ENCODE peak calls at places on chromosome 6, in ten cellular contexts. One of them, this sample, is unnamed.

GRCh38 chr6:36907781-36908180 is 22.0 kb downstream of the C6orf89 start:
- DNase-seq in choroid plexus epithelial cell: peak; percentile 51
- DNase-seq in pancreas: peak; percentile 68
- DNase-seq in cardiac fibroblast: peak; percentile 68
- DNase-seq in H9: no peak
- DNase-seq in heart left ventricle: peak; percentile 66
- DNase-seq in osteoblast: no peak
- DNase-seq in CD8-positive, alpha-beta T cell: no peak
- DNase-seq in GM20000: no peak
- DNase-seq in colonic mucosa: no peak
- DNase-seq in this sample: no peak

GRCh38 chr6:131269565-131270391 is 134.5 kb downstream of the AKAP7 start:
- DNase-seq in heart left ventricle: no peak
- DNase-seq in cardiac fibroblast: no peak
- DNase-seq in CD8-positive, alpha-beta T cell: no peak
- DNase-seq in choroid plexus epithelial cell: no peak
- DNase-seq in osteoblast: no peak
- DNase-seq in H9: no peak
- DNase-seq in pancreas: no peak
- DNase-seq in GM20000: no peak
- DNase-seq in colonic mucosa: no peak
- DNase-seq in this sample: no peak

GRCh38 chr6:42781546-42781810 is 374 bp upstream of the BICRAL start:
- DNase-seq in CD8-positive, alpha-beta T cell: peak; percentile 43
- DNase-seq in GM20000: peak; percentile 45
- DNase-seq in colonic mucosa: no peak
- DNase-seq in heart left ventricle: no peak
- DNase-seq in choroid plexus epithelial cell: peak; percentile 38
- DNase-seq in H9: no peak
- DNase-seq in pancreas: no peak
- DNase-seq in osteoblast: no peak
- DNase-seq in cardiac fibroblast: peak; percentile 37
- DNase-seq in this sample: no peak

GRCh38 chr6:107064579-107065065 is 36.6 kb downstream of the MTRES1 start:
- DNase-seq in GM20000: no peak
- DNase-seq in heart left ventricle: no peak
- DNase-seq in osteoblast: peak; percentile 92
- DNase-seq in choroid plexus epithelial cell: peak; percentile 89
- DNase-seq in colonic mucosa: peak; percentile 25
- DNase-seq in CD8-positive, alpha-beta T cell: no peak
- DNase-seq in H9: no peak
- DNase-seq in pancreas: no peak
- DNase-seq in cardiac fibroblast: peak; percentile 78
- DNase-seq in this sample: peak; percentile 53

GRCh38 chr6:166715065-166715464 is 88.0 kb upstream of the RPS6KA2 start:
- DNase-seq in pancreas: no peak
- DNase-seq in GM20000: no peak
- DNase-seq in choroid plexus epithelial cell: no peak
- DNase-seq in cardiac fibroblast: no peak
- DNase-seq in colonic mucosa: no peak
- DNase-seq in H9: peak; percentile 47
- DNase-seq in heart left ventricle: no peak
- DNase-seq in CD8-positive, alpha-beta T cell: no peak
- DNase-seq in osteoblast: peak; percentile 52
- DNase-seq in this sample: no peak

GRCh38 chr6:17870302-17871168 is 116.9 kb downstream of the KIF13A start:
- DNase-seq in choroid plexus epithelial cell: no peak
- DNase-seq in heart left ventricle: no peak
- DNase-seq in H9: no peak
- DNase-seq in pancreas: no peak
- DNase-seq in osteoblast: no peak
- DNase-seq in CD8-positive, alpha-beta T cell: no peak
- DNase-seq in cardiac fibroblast: no peak
- DNase-seq in GM20000: no peak
- DNase-seq in colonic mucosa: no peak
- DNase-seq in this sample: no peak

GRCh38 chr6:100454571-100455229 is 10.0 kb downstream of the SIM1 start:
- DNase-seq in choroid plexus epithelial cell: no peak
- DNase-seq in colonic mucosa: no peak
- DNase-seq in cardiac fibroblast: peak; percentile 29
- DNase-seq in pancreas: no peak
- DNase-seq in CD8-positive, alpha-beta T cell: no peak
- DNase-seq in H9: no peak
- DNase-seq in osteoblast: peak; percentile 70
- DNase-seq in heart left ventricle: no peak
- DNase-seq in GM20000: no peak
- DNase-seq in this sample: no peak

GRCh38 chr6:105170066-105170465 is 9.7 kb downstream of the POPDC3 start:
- DNase-seq in H9: no peak
- DNase-seq in CD8-positive, alpha-beta T cell: no peak
- DNase-seq in GM20000: no peak
- DNase-seq in choroid plexus epithelial cell: peak; percentile 50
- DNase-seq in heart left ventricle: no peak
- DNase-seq in osteoblast: peak; percentile 65
- DNase-seq in colonic mucosa: no peak
- DNase-seq in cardiac fibroblast: peak; percentile 36
- DNase-seq in pancreas: no peak
- DNase-seq in this sample: no peak

GRCh38 chr6:104955491-104955890 is 1.4 kb upstream of the LIN28B start:
- DNase-seq in pancreas: no peak
- DNase-seq in osteoblast: no peak
- DNase-seq in heart left ventricle: no peak
- DNase-seq in H9: peak; percentile 52
- DNase-seq in colonic mucosa: no peak
- DNase-seq in GM20000: no peak
- DNase-seq in cardiac fibroblast: no peak
- DNase-seq in CD8-positive, alpha-beta T cell: no peak
- DNase-seq in choroid plexus epithelial cell: no peak
- DNase-seq in this sample: no peak

GRCh38 chr6:19866900-19867627 is 29.9 kb downstream of the ID4 start:
- DNase-seq in GM20000: no peak
- DNase-seq in CD8-positive, alpha-beta T cell: no peak
- DNase-seq in H9: no peak
- DNase-seq in osteoblast: no peak
- DNase-seq in cardiac fibroblast: peak; percentile 47
- DNase-seq in heart left ventricle: no peak
- DNase-seq in pancreas: no peak
- DNase-seq in colonic mucosa: no peak
- DNase-seq in choroid plexus epithelial cell: peak; percentile 82
- DNase-seq in this sample: peak; percentile 35

GRCh38 chr6:36916159-36916558 is 30.4 kb downstream of the C6orf89 start:
- DNase-seq in heart left ventricle: no peak
- DNase-seq in GM20000: no peak
- DNase-seq in CD8-positive, alpha-beta T cell: no peak
- DNase-seq in pancreas: no peak
- DNase-seq in osteoblast: no peak
- DNase-seq in H9: no peak
- DNase-seq in choroid plexus epithelial cell: no peak
- DNase-seq in cardiac fibroblast: no peak
- DNase-seq in colonic mucosa: no peak
- DNase-seq in this sample: no peak

GRCh38 chr6:36954262-36954931 is at the start of gene PI16:
- DNase-seq in osteoblast: peak; percentile 78
- DNase-seq in GM20000: no peak
- DNase-seq in CD8-positive, alpha-beta T cell: no peak
- DNase-seq in colonic mucosa: no peak
- DNase-seq in heart left ventricle: no peak
- DNase-seq in cardiac fibroblast: no peak
- DNase-seq in choroid plexus epithelial cell: no peak
- DNase-seq in pancreas: no peak
- DNase-seq in H9: no peak
- DNase-seq in this sample: no peak

GRCh38 chr6:42165016-42165415 is 8.1 kb upstream of the GUCA1A start:
- DNase-seq in GM20000: no peak
- DNase-seq in CD8-positive, alpha-beta T cell: no peak
- DNase-seq in osteoblast: peak; percentile 90
- DNase-seq in pancreas: no peak
- DNase-seq in cardiac fibroblast: peak; percentile 32
- DNase-seq in colonic mucosa: no peak
- DNase-seq in choroid plexus epithelial cell: no peak
- DNase-seq in heart left ventricle: no peak
- DNase-seq in H9: no peak
- DNase-seq in this sample: no peak

GRCh38 chr6:10759312-10759839 is 11.8 kb downstream of the TMEM14B start:
- DNase-seq in osteoblast: no peak
- DNase-seq in H9: no peak
- DNase-seq in GM20000: peak; percentile 18
- DNase-seq in pancreas: no peak
- DNase-seq in colonic mucosa: no peak
- DNase-seq in CD8-positive, alpha-beta T cell: no peak
- DNase-seq in heart left ventricle: no peak
- DNase-seq in choroid plexus epithelial cell: peak; percentile 97
- DNase-seq in cardiac fibroblast: peak; percentile 98
- DNase-seq in this sample: peak; percentile 92
- TF ChIP-seq CTCF in osteoblast: peak; percentile 61
- TF ChIP-seq CTCF in H9: peak; percentile 67
- TF ChIP-seq CTCF in GM20000: peak; percentile 11
- TF ChIP-seq CTCF in pancreas: no peak
- TF ChIP-seq CTCF in colonic mucosa: no peak
- TF ChIP-seq CTCF in CD8-positive, alpha-beta T cell: peak; percentile 48
- TF ChIP-seq CTCF in heart left ventricle: peak; percentile 25
- TF ChIP-seq CTCF in choroid plexus epithelial cell: peak; percentile 73
- TF ChIP-seq CTCF in cardiac fibroblast: peak; percentile 62
- TF ChIP-seq CTCF in this sample: peak; percentile 51

DNA sequence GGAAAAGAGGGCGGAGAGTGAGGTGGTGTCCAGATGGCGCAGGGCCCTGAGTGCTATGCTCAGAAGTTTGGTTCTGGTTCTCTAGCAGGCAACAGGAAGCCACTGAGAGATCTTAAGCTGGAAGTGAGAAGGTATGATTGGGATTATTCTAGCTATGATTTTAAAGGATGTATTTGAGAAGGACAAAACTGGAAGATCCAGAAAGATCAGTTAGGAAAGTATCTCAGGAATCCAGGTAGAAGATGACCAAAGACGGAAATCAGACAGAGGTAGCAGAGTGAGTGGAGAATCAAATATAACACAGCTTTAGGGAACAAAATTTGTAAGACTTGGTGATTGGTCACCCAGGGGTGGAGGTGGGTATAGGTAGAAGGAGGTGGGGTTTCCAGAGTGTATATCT is 5.8 kb downstream of the SYNE1 start:
- DNase-seq in pancreas: no peak
- DNase-seq in cardiac fibroblast: no peak
- DNase-seq in heart left ventricle: no peak
- DNase-seq in GM20000: no peak
- DNase-seq in colonic mucosa: no peak
- DNase-seq in choroid plexus epithelial cell: no peak
- DNase-seq in H9: no peak
- DNase-seq in CD8-positive, alpha-beta T cell: no peak
- DNase-seq in osteoblast: no peak
- DNase-seq in this sample: no peak
- TF ChIP-seq CTCF in pancreas: no peak
- TF ChIP-seq CTCF in cardiac fibroblast: no peak
- TF ChIP-seq CTCF in heart left ventricle: no peak
- TF ChIP-seq CTCF in GM20000: no peak
- TF ChIP-seq CTCF in colonic mucosa: no peak
- TF ChIP-seq CTCF in choroid plexus epithelial cell: no peak
- TF ChIP-seq CTCF in H9: no peak
- TF ChIP-seq CTCF in CD8-positive, alpha-beta T cell: no peak
- TF ChIP-seq CTCF in osteoblast: no peak
- TF ChIP-seq CTCF in this sample: no peak

GRCh38 chr6:118260833-118261232 is 287.3 kb upstream of the PLN start:
- DNase-seq in heart left ventricle: no peak
- DNase-seq in cardiac fibroblast: no peak
- DNase-seq in colonic mucosa: no peak
- DNase-seq in H9: no peak
- DNase-seq in pancreas: no peak
- DNase-seq in GM20000: no peak
- DNase-seq in osteoblast: no peak
- DNase-seq in choroid plexus epithelial cell: no peak
- DNase-seq in CD8-positive, alpha-beta T cell: no peak
- DNase-seq in this sample: peak; percentile 49

GRCh38 chr6:118269659-118270058 is 278.4 kb upstream of the PLN start:
- DNase-seq in colonic mucosa: no peak
- DNase-seq in CD8-positive, alpha-beta T cell: no peak
- DNase-seq in choroid plexus epithelial cell: no peak
- DNase-seq in GM20000: no peak
- DNase-seq in H9: no peak
- DNase-seq in osteoblast: no peak
- DNase-seq in pancreas: no peak
- DNase-seq in heart left ventricle: no peak
- DNase-seq in cardiac fibroblast: no peak
- DNase-seq in this sample: no peak

DNA sequence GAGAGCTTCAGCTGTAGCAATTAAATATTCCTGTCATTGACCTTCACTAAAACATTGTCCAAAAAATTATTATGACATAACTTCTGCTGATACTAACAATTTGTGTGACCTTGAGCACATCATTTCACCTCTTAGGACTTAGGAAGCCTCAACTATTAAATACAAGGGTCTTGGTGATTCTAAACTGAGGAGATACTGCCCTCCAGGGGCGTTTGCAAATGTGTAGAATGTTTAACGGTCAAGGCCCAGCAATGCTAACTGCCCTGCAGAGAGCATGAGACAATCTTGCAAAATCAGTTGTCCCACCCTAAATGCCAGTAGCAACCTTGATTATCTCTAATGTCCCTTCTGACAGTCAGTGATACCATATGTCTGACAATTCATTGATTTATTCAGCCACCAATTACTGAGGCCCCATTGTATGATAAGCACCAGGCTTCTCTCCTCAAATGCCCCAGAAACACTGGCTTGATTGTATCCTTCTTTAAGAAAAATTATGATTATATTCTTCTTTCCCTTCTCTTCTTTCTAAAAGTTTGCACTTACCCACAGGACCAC is 284.1 kb upstream of the PLN start:
- DNase-seq in cardiac fibroblast: peak; percentile 25
- DNase-seq in osteoblast: no peak
- DNase-seq in choroid plexus epithelial cell: peak; percentile 52
- DNase-seq in pancreas: no peak
- DNase-seq in H9: peak; percentile 44
- DNase-seq in GM20000: peak; percentile 13
- DNase-seq in heart left ventricle: no peak
- DNase-seq in CD8-positive, alpha-beta T cell: no peak
- DNase-seq in colonic mucosa: no peak
- DNase-seq in this sample: peak; percentile 53
- TF ChIP-seq CTCF in cardiac fibroblast: no peak
- TF ChIP-seq CTCF in osteoblast: peak; percentile 25
- TF ChIP-seq CTCF in choroid plexus epithelial cell: peak; percentile 56
- TF ChIP-seq CTCF in pancreas: no peak
- TF ChIP-seq CTCF in H9: peak; percentile 74
- TF ChIP-seq CTCF in GM20000: peak; percentile 14
- TF ChIP-seq CTCF in heart left ventricle: peak; percentile 61
- TF ChIP-seq CTCF in CD8-positive, alpha-beta T cell: no peak
- TF ChIP-seq CTCF in colonic mucosa: no peak
- TF ChIP-seq CTCF in this sample: peak; percentile 33

GRCh38 chr6:23659125-23659524 is 466.9 kb upstream of the NRSN1 start:
- DNase-seq in CD8-positive, alpha-beta T cell: no peak
- DNase-seq in colonic mucosa: no peak
- DNase-seq in osteoblast: no peak
- DNase-seq in H9: peak; percentile 43
- DNase-seq in GM20000: no peak
- DNase-seq in heart left ventricle: no peak
- DNase-seq in pancreas: no peak
- DNase-seq in cardiac fibroblast: peak; percentile 1
- DNase-seq in choroid plexus epithelial cell: peak; percentile 57
- DNase-seq in this sample: peak; percentile 58
- TF ChIP-seq CTCF in CD8-positive, alpha-beta T cell: no peak
- TF ChIP-seq CTCF in colonic mucosa: peak; percentile 54
- TF ChIP-seq CTCF in osteoblast: no peak
- TF ChIP-seq CTCF in H9: peak; percentile 85
- TF ChIP-seq CTCF in GM20000: no peak
- TF ChIP-seq CTCF in heart left ventricle: peak; percentile 27
- TF ChIP-seq CTCF in pancreas: no peak
- TF ChIP-seq CTCF in cardiac fibroblast: no peak
- TF ChIP-seq CTCF in choroid plexus epithelial cell: peak; percentile 82
- TF ChIP-seq CTCF in this sample: peak; percentile 23